ENCODE peak calls at places on chromosome 5, in seven cellular contexts. A is B cell; H is stomach; L is Kasumi-1; U is upper lobe of right lung; S is HT1080; D is stimulated activated CD4-positive, alpha-beta T cell treated with anti-CD3 and anti-CD28 coated beads, TNF-alpha, amount 100 ng/mL, for 24 hours. B is an unnamed sample.

GRCh38 chr5:64207978-64208377 is 42.3 kb downstream of the RNF180 start:
- DNase-seq in A (no peak), H (no peak), L (peak; percentile 8), U (no peak), S (peak; percentile 21), D (no peak), B (no peak)

GRCh38 chr5:67268233-67269011 is 71.8 kb upstream of the CD180 start:
- DNase-seq in A (no peak), H (peak; percentile 69), L (no peak), U (peak; percentile 73), S (peak; percentile 74), D (no peak), B (no peak)

GRCh38 chr5:64665243-64665642 is 25.1 kb upstream of the SHISAL2B start:
- DNase-seq in A (no peak), H (no peak), L (no peak), U (no peak), S (no peak), D (no peak), B (no peak)

GRCh38 chr5:76256116-76256889 is 146.8 kb upstream of the IQGAP2 start:
- DNase-seq in A (peak; percentile 66), H (peak; percentile 54), L (peak; percentile 87), U (no peak), S (peak; percentile 46), D (no peak), B (peak; percentile 27)

GRCh38 chr5:173496129-173496882 is 120.1 kb downstream of the BOD1 start:
- DNase-seq in A (no peak), H (peak; percentile 58), L (no peak), U (no peak), S (no peak), D (no peak), B (no peak)

GRCh38 chr5:68661237-68661636 is 432.6 kb upstream of the SLC30A5 start:
- DNase-seq in A (peak; percentile 13), H (peak; percentile 38), L (peak; percentile 37), U (no peak), S (peak; percentile 8), D (no peak), B (no peak)

GRCh38 chr5:180093651-180094382 is 22.3 kb upstream of the RNF130 start:
- DNase-seq in A (no peak), H (no peak), L (peak; percentile 97), U (no peak), S (no peak), D (no peak), B (no peak)

GRCh38 chr5:1352231-1352825 is 7.4 kb upstream of the CLPTM1L start:
- DNase-seq in A (no peak), H (no peak), L (no peak), U (no peak), S (no peak), D (no peak), B (no peak)

GRCh38 chr5:158212915-158213314 is 354.0 kb upstream of the CLINT1 start:
- DNase-seq in A (no peak), H (no peak), L (no peak), U (no peak), S (peak; percentile 11), D (no peak), B (no peak)

GRCh38 chr5:95664204-95664786 is 17.7 kb downstream of the RFESD start:
- DNase-seq in A (peak; percentile 50), H (no peak), L (peak; percentile 55), U (no peak), S (peak; percentile 32), D (no peak), B (peak; percentile 7)

GRCh38 chr5:128537306-128537998 is 593 bp downstream of the FBN2 start:
- DNase-seq in A (no peak), H (no peak), L (peak; percentile 61), U (peak; percentile 68), S (peak; percentile 45), D (no peak), B (no peak)

GRCh38 chr5:112283943-112284342 is 135.1 kb downstream of the EPB41L4A start:
- DNase-seq in A (no peak), H (no peak), L (no peak), U (no peak), S (no peak), D (no peak), B (no peak)

GRCh38 chr5:103435136-103435914 is 127.3 kb downstream of the NUDT12 start:
- DNase-seq in A (no peak), H (no peak), L (no peak), U (no peak), S (no peak), D (no peak), B (no peak)

GRCh38 chr5:94375801-94376200 is 242.6 kb downstream of the KIAA0825 start:
- DNase-seq in A (no peak), H (no peak), L (no peak), U (no peak), S (peak; percentile 10), D (no peak), B (no peak)

GRCh38 chr5:72608297-72608696 is 101.1 kb upstream of the ZNF366 start:
- DNase-seq in A (no peak), H (no peak), L (no peak), U (no peak), S (no peak), D (no peak), B (no peak)

GRCh38 chr5:171158581-171158980 is 150.5 kb upstream of the TLX3 start:
- DNase-seq in A (no peak), H (no peak), L (no peak), U (no peak), S (no peak), D (no peak), B (no peak)

GRCh38 chr5:112264151-112264550 is 154.9 kb downstream of the EPB41L4A start:
- DNase-seq in A (no peak), H (no peak), L (no peak), U (no peak), S (no peak), D (no peak), B (no peak)

GRCh38 chr5:116862632-116863455 is 288.2 kb upstream of the SEMA6A start:
- DNase-seq in A (no peak), H (no peak), L (no peak), U (no peak), S (no peak), D (no peak), B (no peak)

GRCh38 chr5:146521403-146522106 is 5.6 kb upstream of the GPR151 start:
- DNase-seq in A (no peak), H (no peak), L (no peak), U (no peak), S (no peak), D (no peak), B (no peak)

GRCh38 chr5:175382171-175382570 is 61.8 kb downstream of the DRD1 start:
- DNase-seq in A (no peak), H (no peak), L (no peak), U (no peak), S (no peak), D (no peak), B (no peak)

GRCh38 chr5:24735284-24735683 is 90.5 kb upstream of the CDH10 start:
- DNase-seq in A (no peak), H (no peak), L (no peak), U (no peak), S (no peak), D (no peak), B (no peak)

GRCh38 chr5:177133845-177134652 is 476 bp downstream of the NSD1 start:
- DNase-seq in A (peak; percentile 70), H (peak; percentile 49), L (peak; percentile 19), U (peak; percentile 82), S (peak; percentile 50), D (peak; percentile 20), B (no peak)

GRCh38 chr5:34548086-34548403 is 108.1 kb upstream of the RAI14 start:
- DNase-seq in A (no peak), H (no peak), L (no peak), U (no peak), S (no peak), D (no peak), B (no peak)

GRCh38 chr5:81425569-81425968 is 31.6 kb upstream of the ACOT12 start:
- DNase-seq in A (peak; percentile 36), H (no peak), L (peak; percentile 43), U (no peak), S (peak; percentile 56), D (no peak), B (no peak)

GRCh38 chr5:33933723-33934544 is 2.3 kb upstream of the RXFP3 start:
- DNase-seq in A (no peak), H (no peak), L (no peak), U (no peak), S (peak; percentile 68), D (no peak), B (no peak)

GRCh38 chr5:28012538-28012937 is 974.2 kb upstream of the CDH9 start:
- DNase-seq in A (no peak), H (no peak), L (no peak), U (no peak), S (peak; percentile 60), D (no peak), B (no peak)

GRCh38 chr5:18553269-18553668 is 919.0 kb downstream of the TAF11L14 start:
- DNase-seq in A (no peak), H (no peak), L (no peak), U (no peak), S (peak; percentile 96), D (no peak), B (no peak)